ENCODE peak calls at places on chromosomes 13 and 19, in five cellular contexts. G is astrocyte; I is stimulated activated CD8-positive, alpha-beta memory T cell treated with anti-CD3 and anti-CD28 coated beads, Interleukin-4, amount 100 ng/mL, for 1 hour; R is mesothelial cell of epicardium; J is WTC11. H is an unnamed sample.
A peak's percentile ranks its signal among the peaks of the same experiment; 100 is the strongest.

GRCh38 chr13:112905619-112905989 is 63.4 kb upstream of the MCF2L start:
- DNase-seq in G (no peak), I (no peak), R (no peak), J (no peak), H (no peak)

GRCh38 chr13:40342901-40343300 is 323.5 kb downstream of the FOXO1 start:
- DNase-seq in G (no peak), I (no peak), R (no peak), J (no peak), H (no peak)

GRCh38 chr19:42369433-42370067 is 20.5 kb downstream of the CNFN start:
- DNase-seq in G (no peak), I (no peak), R (no peak), J (no peak), H (no peak)

GRCh38 chr13:31072041-31072440 is 89.7 kb downstream of the HSPH1 start:
- DNase-seq in G (peak; percentile 27), I (no peak), R (no peak), J (no peak), H (peak; percentile 47)

GRCh38 chr19:15869109-15869555 is 28.7 kb downstream of the CYP4F2 start:
- DNase-seq in G (no peak), I (peak; percentile 7), R (no peak), J (peak; percentile 57), H (peak; percentile 1)

GRCh38 chr13:94712812-94713555 is 639 bp upstream of the SOX21 start:
- DNase-seq in G (peak; percentile 60), I (no peak), R (no peak), J (peak; percentile 59), H (peak; percentile 59)

GRCh38 chr19:22519152-22519551 is 97.0 kb upstream of the ZNF98 start:
- DNase-seq in G (no peak), I (no peak), R (no peak), J (no peak), H (no peak)

GRCh38 chr13:24081388-24081787 is 79.1 kb upstream of the SPATA13 start:
- DNase-seq in G (no peak), I (no peak), R (no peak), J (no peak), H (peak; percentile 75)

GRCh38 chr13:60111726-60112125 is 52.0 kb downstream of the DIAPH3 start:
- DNase-seq in G (peak; percentile 52), I (no peak), R (no peak), J (no peak), H (no peak)

GRCh38 chr19:31349160-31349881 is at the start of gene TSHZ3:
- DNase-seq in G (peak; percentile 81), I (no peak), R (peak; percentile 67), J (peak; percentile 82), H (peak; percentile 87)

GRCh38 chr13:59774511-59774911 is 389.2 kb downstream of the DIAPH3 start:
- DNase-seq in G (peak; percentile 77), I (no peak), R (peak; percentile 30), J (no peak), H (peak; percentile 77)

GRCh38 chr13:40149611-40150283 is 494.3 kb downstream of the COG6 start:
- DNase-seq in G (peak; percentile 89), I (no peak), R (no peak), J (no peak), H (peak; percentile 90)

GRCh38 chr13:28401303-28402056 is 93.4 kb downstream of the FLT1 start:
- DNase-seq in G (peak; percentile 39), I (no peak), R (no peak), J (no peak), H (peak; percentile 38)

GRCh38 chr19:35673121-35673804 is 6.9 kb downstream of the UPK1A start:
- DNase-seq in G (peak; percentile 33), I (peak; percentile 10), R (no peak), J (peak; percentile 69), H (peak; percentile 43)

GRCh38 chr19:28221736-28222135 is 991.2 kb downstream of the UQCRFS1 start:
- DNase-seq in G (peak; percentile 72), I (no peak), R (no peak), J (no peak), H (peak; percentile 80)

GRCh38 chr13:48412881-48413351 is at the start of gene LPAR6:
- DNase-seq in G (peak; percentile 75), I (no peak), R (no peak), J (no peak), H (peak; percentile 81)

GRCh38 chr13:40983269-40983668 is 35.8 kb downstream of the ELF1 start:
- DNase-seq in G (peak; percentile 17), I (no peak), R (no peak), J (no peak), H (no peak)

GRCh38 chr13:93411281-93411680 is 184.7 kb downstream of the GPC6 start:
- DNase-seq in G (peak; percentile 71), I (no peak), R (no peak), J (no peak), H (no peak)

GRCh38 chr13:110799246-110800236 is 86.0 kb downstream of the ING1 start:
- DNase-seq in G (peak; percentile 82), I (no peak), R (no peak), J (no peak), H (peak; percentile 93)